ENCODE peak calls at places on chromosomes 3 and 15, in seven cellular contexts. W is GM23248, V is endodermal cell, D is Caco-2, A is lung, Z is tibial nerve, Q is Peyer's patch. J is an unnamed sample. For H3K9me3, the result is how much of the 10 kb centered on the place peaks cover.

GRCh38 chr3:156353535-156353934 is 201.4 kb downstream of the SSR3 start:
- DNase-seq in W (peak), A (no peak), D (no peak), Z (no peak), Q (no peak), V (no peak), J (peak)

GRCh38 chr15:83278191-83278590 is 6.3 kb downstream of the BNC1 start:
- DNase-seq in D (no peak), Q (no peak), Z (no peak), A (no peak), W (peak), V (no peak), J (no peak)

GRCh38 chr3:77038468-77038927 is 1.4 kb upstream of the ROBO2 start:
- DNase-seq in Q (no peak), D (peak), Z (peak), W (peak), V (peak), A (peak), J (peak)

GRCh38 chr3:76307556-76307955 is 522.2 kb upstream of the ZNF717 start:
- DNase-seq in W (peak), Q (no peak), A (no peak), V (no peak), Z (no peak), D (no peak), J (peak)

GRCh38 chr3:11612515-11613184 is 31.1 kb downstream of the VGLL4 start:
- DNase-seq in A (no peak), Z (no peak), V (no peak), D (no peak), W (peak), Q (no peak), J (no peak)

GRCh38 chr3:40623567-40623966 is 98.8 kb downstream of the ZNF621 start:
- DNase-seq in D (no peak), Z (no peak), A (no peak), Q (peak), W (peak), V (no peak), J (no peak)

GRCh38 chr3:10419637-10420232 is 85.7 kb downstream of the ATP2B2 start:
- DNase-seq in D (no peak), Q (peak), V (no peak), W (no peak), Z (no peak), A (no peak), J (no peak)

GRCh38 chr3:172513488-172513887 is 9.7 kb downstream of the TNFSF10 start:
- DNase-seq in V (no peak), A (no peak), D (no peak), W (no peak), Z (no peak), Q (no peak), J (no peak)

GRCh38 chr15:72797834-72798233 is 14.3 kb upstream of the ADPGK start:
- DNase-seq in Q (no peak), V (no peak), A (no peak), W (no peak), Z (no peak), D (no peak), J (no peak)

GRCh38 chr3:44682182-44682896 is 30.1 kb upstream of the ZNF502 start:
- DNase-seq in A (no peak), V (no peak), D (no peak), W (peak), Z (no peak), Q (no peak), J (no peak)

GRCh38 chr3:120344349-120344748 is 4.8 kb downstream of the LRRC58 start:
- DNase-seq in Z (no peak), D (no peak), A (no peak), V (no peak), Q (no peak), W (peak), J (no peak)

GRCh38 chr3:52055537-52056351 is 627 bp downstream of the DUSP7 start:
- DNase-seq in A (no peak), W (peak), Q (peak), Z (no peak), D (peak), V (peak), J (peak)

GRCh38 chr3:184380210-184380626 is 364 bp downstream of the CHRD start:
- DNase-seq in Q (no peak), Z (no peak), A (peak), D (peak), V (peak), W (peak), J (peak)

GRCh38 chr3:127691494-127691893 is 18.7 kb downstream of the ABTB1 start:
- DNase-seq in Z (no peak), W (no peak), A (no peak), Q (no peak), D (no peak), V (no peak), J (no peak)

DNA sequence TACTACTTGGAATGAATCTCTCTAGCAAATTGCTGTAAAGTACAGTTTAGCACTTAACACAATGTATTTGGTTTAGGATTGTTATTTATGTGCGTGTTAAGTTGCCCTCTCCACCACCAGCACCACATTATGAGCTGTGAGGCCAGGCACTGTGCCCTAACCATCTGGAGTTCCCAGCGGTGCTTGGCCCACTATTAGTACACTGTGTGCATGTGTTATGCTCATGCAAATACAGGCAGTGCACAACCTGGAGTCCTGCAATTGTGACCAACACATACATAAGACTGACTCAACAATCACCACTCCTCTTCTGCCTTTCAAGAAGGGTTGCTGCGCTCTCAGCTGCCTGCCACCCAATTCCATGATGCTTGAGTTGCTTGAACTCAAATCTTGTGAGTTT is 503.9 kb downstream of the TBL1XR1 start:
- DNase-seq in W (no peak), A (no peak), Q (no peak), Z (no peak), D (no peak), V (no peak), J (no peak)
- H3K9me3 ChIP-seq in W (under half), A (under half), Q (under half), Z (under half), D (under half), V (under half), J (under half)

GRCh38 chr3:168495932-168496331 is 400.2 kb upstream of the GOLIM4 start:
- DNase-seq in V (no peak), W (no peak), Q (no peak), D (no peak), A (no peak), Z (no peak), J (no peak)
- H3K4me3 ChIP-seq in V (no peak), W (no peak), Q (no peak), D (no peak), A (no peak), Z (no peak), J (no peak)

GRCh38 chr3:89565098-89565497 is 457.7 kb downstream of the EPHA3 start:
- DNase-seq in D (no peak), W (peak), V (no peak), Q (no peak), A (no peak), Z (no peak), J (peak)
- H3K9me3 ChIP-seq in D (under half), W (under half), V (under half), Q (under half), A (under half), Z (under half), J (under half)

GRCh38 chr15:84600687-84601554 is at the start of gene ZSCAN2:
- DNase-seq in V (peak), D (peak), W (peak), Z (peak), A (peak), Q (peak), J (peak)

GRCh38 chr15:84598993-84599392 is 1.8 kb upstream of the ZSCAN2 start:
- DNase-seq in V (peak), A (no peak), Z (no peak), D (peak), Q (peak), W (peak), J (peak)

GRCh38 chr15:84601555-84601838 is 688 bp downstream of the ZSCAN2 start:
- DNase-seq in Z (no peak), W (peak), Q (no peak), D (no peak), A (no peak), V (no peak), J (no peak)

GRCh38 chr15:84599906-84600305 is 903 bp upstream of the ZSCAN2 start:
- DNase-seq in Z (no peak), V (peak), W (no peak), A (no peak), D (no peak), Q (no peak), J (no peak)

DNA sequence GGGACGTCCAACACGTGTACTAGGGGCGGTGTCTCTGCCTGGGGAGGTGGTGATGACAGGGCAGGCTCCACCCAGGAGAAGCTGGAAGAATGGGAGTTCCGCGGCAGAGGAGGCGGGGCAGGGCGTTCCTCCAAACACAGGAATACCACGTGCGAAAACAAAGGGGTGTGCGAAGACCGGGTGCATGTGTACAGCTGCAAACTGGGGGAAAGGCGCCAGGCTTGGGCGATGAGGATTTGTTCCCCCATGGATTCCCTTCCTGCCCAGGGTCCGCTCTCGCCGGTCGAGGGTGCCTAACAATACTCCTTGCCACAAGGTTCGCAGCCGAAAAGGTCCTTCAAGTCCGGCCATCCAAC is 500 bp upstream of the ZSCAN2 start:
- DNase-seq in V (peak), A (peak), D (peak), W (peak), Z (peak), Q (peak), J (peak)
- H3K4me3 ChIP-seq in V (peak), A (peak), D (peak), W (peak), Z (peak), Q (peak), J (peak)

GRCh38 chr3:43335799-43336198 is 49.5 kb downstream of the SNRK start:
- DNase-seq in Z (no peak), V (no peak), D (no peak), A (no peak), W (no peak), Q (no peak), J (no peak)
- H3K9me3 ChIP-seq in Z (under half), V (under half), D (under half), A (under half), W (under half), Q (under half), J (under half)

DNA sequence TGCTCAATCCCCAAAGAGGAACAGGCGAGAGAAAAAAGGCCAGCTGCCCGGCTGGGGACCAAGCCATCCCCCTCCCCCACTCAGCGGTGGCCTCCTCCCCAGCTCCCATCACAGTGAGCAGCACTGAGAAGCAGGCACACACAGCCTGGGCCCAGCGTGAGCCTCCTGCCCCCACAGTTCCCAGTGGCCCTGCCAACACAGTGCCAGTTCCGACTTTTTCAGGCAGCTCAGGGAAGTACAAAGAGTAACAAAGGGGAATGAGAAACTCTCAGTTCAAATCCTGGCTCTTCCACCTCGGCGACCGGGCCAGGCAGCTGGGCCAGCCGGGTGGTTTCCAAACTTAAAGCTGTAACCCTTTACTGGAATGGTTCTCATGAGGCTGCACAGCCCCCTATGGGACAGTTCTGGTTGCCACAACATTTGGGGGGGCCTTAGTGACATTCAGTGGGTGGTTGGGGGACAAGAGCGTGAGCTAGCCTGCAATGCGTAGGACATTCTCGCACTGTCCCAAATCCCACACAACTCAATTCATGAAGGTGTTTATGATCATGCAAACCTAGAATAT is 18.4 kb downstream of the TNK2 start:
- DNase-seq in Q (no peak), D (no peak), V (peak), W (no peak), A (no peak), Z (no peak), J (no peak)
- H3K4me3 ChIP-seq in Q (no peak), D (no peak), V (no peak), W (no peak), A (no peak), Z (no peak), J (no peak)

DNA sequence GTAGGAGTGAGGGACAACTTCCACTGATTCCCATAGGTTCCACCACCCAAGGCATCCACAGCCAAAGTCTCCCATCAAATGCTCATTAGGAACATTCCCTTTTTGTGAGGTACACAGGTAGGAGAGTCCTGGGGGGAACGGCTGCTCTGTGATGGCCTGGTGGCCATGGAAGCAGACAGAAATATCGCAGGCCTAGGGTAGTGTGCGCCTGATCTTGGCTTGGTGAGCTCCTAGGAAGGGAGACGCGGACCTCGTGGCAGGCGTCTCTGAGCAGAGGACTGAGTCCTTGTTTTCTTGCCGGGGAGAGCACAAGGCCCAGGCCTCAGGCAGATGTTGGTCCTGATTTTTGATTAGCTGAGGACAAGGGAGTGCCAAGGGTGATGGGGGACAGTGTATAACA is 99.5 kb downstream of the SNRPN start:
- DNase-seq in D (no peak), A (peak), Z (no peak), W (no peak), Q (no peak), V (peak), J (no peak)
- H3K9me3 ChIP-seq in D (half or more), A (half or more), Z (half or more), W (under half), Q (under half), V (half or more), J (under half)

J was measured in MG63.